ENCODE peak calls at places on chromosomes 2 and 18, in eight cellular contexts. One of them, this sample, is unnamed.

GRCh38 chr2:177211602-177212105 is 940 bp upstream of the HNRNPA3 start:
- DNase-seq in caudate nucleus: no peak
- DNase-seq in mesendoderm: no peak
- DNase-seq in keratinocyte: no peak
- DNase-seq in A549: no peak
- DNase-seq in neuronal stem cell: no peak
- DNase-seq in heart right ventricle: no peak
- DNase-seq in heart left ventricle: no peak
- DNase-seq in this sample: no peak

GRCh38 chr2:223524066-223524465 is 78.1 kb downstream of the SCG2 start:
- DNase-seq in neuronal stem cell: no peak
- DNase-seq in mesendoderm: no peak
- DNase-seq in keratinocyte: no peak
- DNase-seq in heart left ventricle: no peak
- DNase-seq in A549: no peak
- DNase-seq in heart right ventricle: no peak
- DNase-seq in caudate nucleus: no peak
- DNase-seq in this sample: no peak

GRCh38 chr2:48946444-48947048 is 191.0 kb upstream of the LHCGR start:
- DNase-seq in keratinocyte: peak
- DNase-seq in heart right ventricle: no peak
- DNase-seq in neuronal stem cell: peak
- DNase-seq in caudate nucleus: no peak
- DNase-seq in heart left ventricle: peak
- DNase-seq in mesendoderm: peak
- DNase-seq in A549: peak
- DNase-seq in this sample: peak

GRCh38 chr18:48136051-48136543 is 205.6 kb upstream of the SMAD2 start:
- DNase-seq in mesendoderm: no peak
- DNase-seq in keratinocyte: no peak
- DNase-seq in A549: no peak
- DNase-seq in neuronal stem cell: no peak
- DNase-seq in caudate nucleus: no peak
- DNase-seq in heart left ventricle: peak
- DNase-seq in heart right ventricle: peak
- DNase-seq in this sample: no peak

GRCh38 chr18:76981388-76981968 is 151.1 kb downstream of the MBP start:
- DNase-seq in heart right ventricle: no peak
- DNase-seq in heart left ventricle: peak
- DNase-seq in caudate nucleus: no peak
- DNase-seq in A549: no peak
- DNase-seq in neuronal stem cell: no peak
- DNase-seq in keratinocyte: no peak
- DNase-seq in mesendoderm: no peak
- DNase-seq in this sample: no peak

GRCh38 chr2:2328847-2329246 is 2.2 kb downstream of the MYT1L start:
- DNase-seq in neuronal stem cell: peak
- DNase-seq in heart right ventricle: no peak
- DNase-seq in A549: no peak
- DNase-seq in keratinocyte: no peak
- DNase-seq in caudate nucleus: no peak
- DNase-seq in heart left ventricle: no peak
- DNase-seq in mesendoderm: peak
- DNase-seq in this sample: no peak

GRCh38 chr18:23824235-23824634 is 135.0 kb downstream of the LAMA3 start:
- DNase-seq in keratinocyte: no peak
- DNase-seq in heart left ventricle: no peak
- DNase-seq in caudate nucleus: no peak
- DNase-seq in neuronal stem cell: no peak
- DNase-seq in mesendoderm: peak
- DNase-seq in A549: no peak
- DNase-seq in heart right ventricle: no peak
- DNase-seq in this sample: no peak

GRCh38 chr2:9763356-9764152 is 79.7 kb upstream of the TAF1B start:
- DNase-seq in neuronal stem cell: no peak
- DNase-seq in keratinocyte: no peak
- DNase-seq in mesendoderm: no peak
- DNase-seq in A549: no peak
- DNase-seq in caudate nucleus: no peak
- DNase-seq in heart left ventricle: no peak
- DNase-seq in heart right ventricle: no peak
- DNase-seq in this sample: no peak

GRCh38 chr2:227033471-227034148 is 130.4 kb downstream of the COL4A4 start:
- DNase-seq in neuronal stem cell: peak
- DNase-seq in A549: peak
- DNase-seq in keratinocyte: no peak
- DNase-seq in caudate nucleus: no peak
- DNase-seq in heart left ventricle: no peak
- DNase-seq in mesendoderm: peak
- DNase-seq in heart right ventricle: peak
- DNase-seq in this sample: peak

GRCh38 chr2:86243950-86244733 is 44.9 kb downstream of the MRPL35 start:
- DNase-seq in heart left ventricle: no peak
- DNase-seq in neuronal stem cell: no peak
- DNase-seq in caudate nucleus: no peak
- DNase-seq in keratinocyte: no peak
- DNase-seq in heart right ventricle: no peak
- DNase-seq in A549: no peak
- DNase-seq in mesendoderm: no peak
- DNase-seq in this sample: no peak

DNA sequence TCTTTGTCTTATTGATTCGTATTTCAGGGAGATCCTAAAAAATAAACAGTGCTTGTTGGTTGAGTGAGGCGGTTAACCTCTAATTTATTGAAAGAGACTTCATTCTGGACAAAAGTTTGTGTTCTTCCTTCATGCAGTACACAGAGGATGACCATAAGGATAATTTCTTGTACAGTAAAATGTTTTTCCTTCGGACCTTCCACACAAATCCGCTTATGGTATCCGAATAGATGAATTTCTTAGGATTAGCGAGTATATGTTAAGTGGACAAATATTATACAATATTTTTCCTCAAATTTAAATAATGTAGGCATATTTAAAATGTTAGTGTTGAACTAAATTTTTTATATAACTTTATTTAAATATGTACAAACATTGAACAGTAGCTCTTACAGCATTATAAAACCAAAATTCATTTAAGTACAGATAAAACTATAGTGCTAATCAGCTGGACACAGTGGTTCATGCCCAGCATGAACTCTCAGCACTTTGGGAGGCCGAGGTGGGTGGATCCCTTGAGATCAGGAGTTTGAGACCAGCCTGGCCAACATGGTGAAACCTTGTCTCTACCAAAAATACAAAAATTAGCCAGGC is 84.4 kb downstream of the LPIN1 start:
- DNase-seq in neuronal stem cell: no peak
- DNase-seq in caudate nucleus: no peak
- DNase-seq in mesendoderm: no peak
- DNase-seq in keratinocyte: no peak
- DNase-seq in heart left ventricle: peak
- DNase-seq in A549: no peak
- DNase-seq in heart right ventricle: no peak
- DNase-seq in this sample: no peak
- H3K27ac ChIP-seq in neuronal stem cell: peak
- H3K27ac ChIP-seq in caudate nucleus: peak
- H3K27ac ChIP-seq in mesendoderm: no peak
- H3K27ac ChIP-seq in keratinocyte: peak
- H3K27ac ChIP-seq in heart left ventricle: no peak
- H3K27ac ChIP-seq in A549: peak
- H3K27ac ChIP-seq in heart right ventricle: peak
- H3K27ac ChIP-seq in this sample: peak

DNA sequence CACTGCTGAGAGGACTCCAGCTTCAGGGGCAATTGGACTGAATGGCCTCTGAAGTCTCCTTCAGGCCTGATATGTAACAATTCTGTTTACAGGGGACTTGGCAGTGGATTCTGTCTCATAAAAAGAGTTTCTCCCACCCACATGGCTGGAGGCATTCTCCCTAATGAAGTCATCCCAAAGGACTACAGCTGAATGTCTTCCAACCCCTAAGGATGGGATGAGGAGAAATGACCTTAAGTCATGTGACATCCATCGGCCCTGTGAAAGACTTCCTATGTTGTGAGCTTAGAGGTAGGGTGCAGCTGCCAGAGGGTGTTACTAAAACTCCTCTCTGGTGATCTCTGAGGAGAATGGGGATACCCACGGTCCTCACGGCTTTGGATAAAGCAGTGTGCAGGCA is 27.0 kb upstream of the SLC14A2 start:
- DNase-seq in mesendoderm: no peak
- DNase-seq in neuronal stem cell: no peak
- DNase-seq in caudate nucleus: no peak
- DNase-seq in heart left ventricle: no peak
- DNase-seq in A549: no peak
- DNase-seq in heart right ventricle: no peak
- DNase-seq in keratinocyte: no peak
- DNase-seq in this sample: no peak
- H3K27ac ChIP-seq in mesendoderm: no peak
- H3K27ac ChIP-seq in neuronal stem cell: no peak
- H3K27ac ChIP-seq in caudate nucleus: no peak
- H3K27ac ChIP-seq in heart left ventricle: no peak
- H3K27ac ChIP-seq in A549: no peak
- H3K27ac ChIP-seq in heart right ventricle: no peak
- H3K27ac ChIP-seq in keratinocyte: no peak
- H3K27ac ChIP-seq in this sample: no peak

GRCh38 chr2:205662389-205662965 is 19.8 kb upstream of the NRP2 start:
- DNase-seq in neuronal stem cell: no peak
- DNase-seq in mesendoderm: no peak
- DNase-seq in heart left ventricle: no peak
- DNase-seq in heart right ventricle: no peak
- DNase-seq in caudate nucleus: no peak
- DNase-seq in keratinocyte: no peak
- DNase-seq in A549: no peak
- DNase-seq in this sample: no peak

GRCh38 chr2:205658572-205658971 is 23.7 kb upstream of the NRP2 start:
- DNase-seq in A549: no peak
- DNase-seq in mesendoderm: no peak
- DNase-seq in neuronal stem cell: no peak
- DNase-seq in heart right ventricle: no peak
- DNase-seq in heart left ventricle: no peak
- DNase-seq in caudate nucleus: no peak
- DNase-seq in keratinocyte: no peak
- DNase-seq in this sample: no peak

GRCh38 chr2:205659922-205660321 is 22.4 kb upstream of the NRP2 start:
- DNase-seq in caudate nucleus: no peak
- DNase-seq in neuronal stem cell: no peak
- DNase-seq in keratinocyte: no peak
- DNase-seq in A549: no peak
- DNase-seq in heart right ventricle: no peak
- DNase-seq in heart left ventricle: no peak
- DNase-seq in mesendoderm: no peak
- DNase-seq in this sample: no peak

GRCh38 chr2:205658068-205658467 is 24.2 kb upstream of the NRP2 start:
- DNase-seq in heart right ventricle: no peak
- DNase-seq in neuronal stem cell: no peak
- DNase-seq in keratinocyte: no peak
- DNase-seq in caudate nucleus: no peak
- DNase-seq in mesendoderm: no peak
- DNase-seq in A549: no peak
- DNase-seq in heart left ventricle: no peak
- DNase-seq in this sample: no peak

DNA sequence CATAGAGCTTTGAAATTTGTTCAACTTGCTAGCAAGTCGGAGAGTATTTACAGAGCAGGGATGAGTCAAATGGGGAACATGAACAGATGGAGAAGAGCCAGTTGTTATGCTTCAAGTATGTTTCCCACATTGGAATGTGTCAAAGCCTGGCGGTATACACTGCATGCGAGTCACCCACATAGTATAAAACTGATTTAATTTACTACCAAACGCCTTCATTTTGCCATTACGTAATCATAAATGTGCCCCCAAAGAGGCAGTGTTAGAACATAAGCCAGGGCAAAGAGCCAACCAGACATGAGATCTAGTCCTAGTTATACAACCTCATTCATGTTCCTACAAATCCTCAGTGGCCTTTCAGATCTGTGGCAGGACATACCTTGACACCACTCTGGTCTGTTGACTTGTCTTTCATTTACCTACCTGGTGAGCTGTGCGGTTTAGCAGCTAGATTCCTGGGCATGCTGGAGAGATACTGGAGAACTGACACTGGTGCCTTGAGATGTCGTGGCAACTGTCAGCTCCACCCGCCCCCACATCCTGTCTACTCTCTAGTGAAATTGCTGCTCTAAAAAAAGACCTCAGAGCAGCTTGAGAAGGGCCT is 21.7 kb upstream of the NRP2 start:
- DNase-seq in heart right ventricle: no peak
- DNase-seq in neuronal stem cell: no peak
- DNase-seq in keratinocyte: no peak
- DNase-seq in A549: peak
- DNase-seq in heart left ventricle: peak
- DNase-seq in caudate nucleus: no peak
- DNase-seq in mesendoderm: no peak
- DNase-seq in this sample: no peak
- H3K27ac ChIP-seq in heart right ventricle: no peak
- H3K27ac ChIP-seq in neuronal stem cell: no peak
- H3K27ac ChIP-seq in keratinocyte: peak
- H3K27ac ChIP-seq in A549: no peak
- H3K27ac ChIP-seq in heart left ventricle: no peak
- H3K27ac ChIP-seq in caudate nucleus: no peak
- H3K27ac ChIP-seq in mesendoderm: no peak
- H3K27ac ChIP-seq in this sample: no peak

GRCh38 chr18:58345875-58346274 is 283.0 kb downstream of the ALPK2 start:
- DNase-seq in neuronal stem cell: no peak
- DNase-seq in heart left ventricle: no peak
- DNase-seq in keratinocyte: no peak
- DNase-seq in caudate nucleus: no peak
- DNase-seq in mesendoderm: no peak
- DNase-seq in heart right ventricle: no peak
- DNase-seq in A549: no peak
- DNase-seq in this sample: no peak

GRCh38 chr18:58341913-58342312 is 287.0 kb downstream of the ALPK2 start:
- DNase-seq in A549: no peak
- DNase-seq in keratinocyte: no peak
- DNase-seq in neuronal stem cell: no peak
- DNase-seq in heart right ventricle: no peak
- DNase-seq in caudate nucleus: no peak
- DNase-seq in heart left ventricle: no peak
- DNase-seq in mesendoderm: no peak
- DNase-seq in this sample: no peak

GRCh38 chr18:58347135-58347534 is 281.8 kb downstream of the ALPK2 start:
- DNase-seq in mesendoderm: no peak
- DNase-seq in neuronal stem cell: no peak
- DNase-seq in A549: no peak
- DNase-seq in heart left ventricle: no peak
- DNase-seq in caudate nucleus: no peak
- DNase-seq in keratinocyte: no peak
- DNase-seq in heart right ventricle: no peak
- DNase-seq in this sample: no peak

GRCh38 chr18:58344080-58344670 is 284.7 kb downstream of the ALPK2 start:
- DNase-seq in heart right ventricle: no peak
- DNase-seq in neuronal stem cell: no peak
- DNase-seq in A549: no peak
- DNase-seq in keratinocyte: no peak
- DNase-seq in mesendoderm: no peak
- DNase-seq in caudate nucleus: no peak
- DNase-seq in heart left ventricle: no peak
- DNase-seq in this sample: no peak

GRCh38 chr18:58345064-58345463 is 283.8 kb downstream of the ALPK2 start:
- DNase-seq in heart left ventricle: no peak
- DNase-seq in A549: no peak
- DNase-seq in heart right ventricle: no peak
- DNase-seq in keratinocyte: no peak
- DNase-seq in caudate nucleus: no peak
- DNase-seq in mesendoderm: peak
- DNase-seq in neuronal stem cell: no peak
- DNase-seq in this sample: no peak
- H3K27ac ChIP-seq in heart left ventricle: no peak
- H3K27ac ChIP-seq in A549: no peak
- H3K27ac ChIP-seq in heart right ventricle: no peak
- H3K27ac ChIP-seq in keratinocyte: no peak
- H3K27ac ChIP-seq in caudate nucleus: no peak
- H3K27ac ChIP-seq in mesendoderm: no peak
- H3K27ac ChIP-seq in neuronal stem cell: peak
- H3K27ac ChIP-seq in this sample: no peak

GRCh38 chr18:5015213-5015612 is 181.8 kb downstream of the AKAIN1 start:
- DNase-seq in keratinocyte: no peak
- DNase-seq in caudate nucleus: no peak
- DNase-seq in mesendoderm: no peak
- DNase-seq in neuronal stem cell: no peak
- DNase-seq in A549: no peak
- DNase-seq in heart left ventricle: no peak
- DNase-seq in heart right ventricle: no peak
- DNase-seq in this sample: no peak
- H3K27ac ChIP-seq in keratinocyte: no peak
- H3K27ac ChIP-seq in caudate nucleus: no peak
- H3K27ac ChIP-seq in mesendoderm: no peak
- H3K27ac ChIP-seq in neuronal stem cell: no peak
- H3K27ac ChIP-seq in A549: no peak
- H3K27ac ChIP-seq in heart left ventricle: no peak
- H3K27ac ChIP-seq in heart right ventricle: no peak
- H3K27ac ChIP-seq in this sample: no peak